ENCODE peak calls at places on chromosomes 3 and 15, in five cellular contexts. X, P, O, T and Z are unnamed samples.

GRCh38 chr3:108110965-108111364 is 20.1 kb upstream of the CD47 start:
- DNase-seq in X (no peak), P (no peak), O (no peak), T (no peak), Z (no peak)

GRCh38 chr3:53902711-53903110 is 11.1 kb upstream of the SELENOK start:
- DNase-seq in X (no peak), P (no peak), O (no peak), T (no peak), Z (no peak)

GRCh38 chr3:125695688-125696087 is 100.4 kb upstream of the OSBPL11 start:
- DNase-seq in X (no peak), P (no peak), O (no peak), T (no peak), Z (no peak)

GRCh38 chr15:73991260-73991659 is 835 bp downstream of the STOML1 start:
- DNase-seq in X (no peak), P (no peak), O (no peak), T (no peak), Z (no peak)

GRCh38 chr15:43912991-43913927 is 86.5 kb downstream of the WDR76 start:
- DNase-seq in X (peak), P (no peak), O (peak), T (no peak), Z (peak)

GRCh38 chr15:82312611-82313349 is 36.5 kb downstream of the GOLGA6L10 start:
- DNase-seq in X (no peak), P (no peak), O (no peak), T (no peak), Z (no peak)

GRCh38 chr15:25416693-25417092 is 22.1 kb downstream of the UBE3A start:
- DNase-seq in X (no peak), P (no peak), O (no peak), T (no peak), Z (no peak)

GRCh38 chr15:67033521-67033920 is 31.9 kb upstream of the SMAD3 start:
- DNase-seq in X (no peak), P (peak), O (no peak), T (peak), Z (no peak)

GRCh38 chr15:33871911-33872760 is 96.2 kb upstream of the CHRM5 start:
- DNase-seq in X (no peak), P (no peak), O (no peak), T (no peak), Z (no peak)

GRCh38 chr15:89898628-89899302 is 5.0 kb upstream of the AP3S2 start:
- DNase-seq in X (peak), P (no peak), O (peak), T (no peak), Z (peak)

GRCh38 chr3:78887608-78888011 is 880.2 kb downstream of the ROBO1 start:
- DNase-seq in X (no peak), P (no peak), O (no peak), T (no peak), Z (no peak)

GRCh38 chr3:10322355-10322715 is 1.4 kb upstream of the SEC13 start:
- DNase-seq in X (no peak), P (no peak), O (no peak), T (no peak), Z (peak)

GRCh38 chr3:32411442-32411841 is 19.8 kb downstream of the CMTM7 start:
- DNase-seq in X (no peak), P (no peak), O (no peak), T (no peak), Z (no peak)

GRCh38 chr3:193835414-193835813 is 242.4 kb downstream of the OPA1 start:
- DNase-seq in X (no peak), P (no peak), O (no peak), T (no peak), Z (no peak)

GRCh38 chr15:72068826-72069225 is 49.1 kb downstream of the MYO9A start:
- DNase-seq in X (no peak), P (no peak), O (no peak), T (no peak), Z (no peak)

GRCh38 chr15:29103825-29104565 is 165.6 kb downstream of the NSMCE3 start:
- DNase-seq in X (peak), P (peak), O (peak), T (peak), Z (peak)

GRCh38 chr3:69200384-69201068 is 78.1 kb upstream of the LMOD3 start:
- DNase-seq in X (peak), P (peak), O (no peak), T (no peak), Z (no peak)

GRCh38 chr3:39515681-39516441 is 48.4 kb downstream of the MOBP start:
- DNase-seq in X (no peak), P (no peak), O (no peak), T (no peak), Z (no peak)

GRCh38 chr3:43012189-43012588 is 33.1 kb downstream of the GASK1A start:
- DNase-seq in X (no peak), P (no peak), O (no peak), T (no peak), Z (no peak)

GRCh38 chr3:127483902-127484591 is 106.5 kb downstream of the TPRA1 start:
- DNase-seq in X (no peak), P (peak), O (no peak), T (no peak), Z (no peak)

GRCh38 chr15:28992996-28993719 is 107.4 kb downstream of the APBA2 start:
- DNase-seq in X (no peak), P (no peak), O (no peak), T (no peak), Z (no peak)

GRCh38 chr15:81304226-81304625 is 19.7 kb downstream of the STARD5 start:
- DNase-seq in X (no peak), P (no peak), O (no peak), T (peak), Z (no peak)

GRCh38 chr3:129028866-129029265 is 27.8 kb downstream of the EFCC1 start:
- DNase-seq in X (no peak), P (no peak), O (no peak), T (no peak), Z (no peak)

GRCh38 chr3:152375546-152375945 is 106.8 kb downstream of the MBNL1 start:
- DNase-seq in X (no peak), P (no peak), O (no peak), T (no peak), Z (no peak)

GRCh38 chr3:147089286-147089685 is 317.1 kb downstream of the ZIC4 start:
- DNase-seq in X (no peak), P (no peak), O (no peak), T (peak), Z (no peak)

GRCh38 chr15:92882697-92883642 is 17.2 kb upstream of the CHD2 start:
- DNase-seq in X (no peak), P (peak), O (no peak), T (peak), Z (no peak)